ENCODE peak calls at places on chromosomes 1 and 21, in six cellular contexts. Q is prostate gland, X is spleen, A is breast epithelium, O is pancreas, D is thyroid gland. N is an unnamed sample.
A peak's percentile ranks its signal among the peaks of the same experiment; 100 is the strongest.

GRCh38 chr21:34844033-34844923 is 175.5 kb downstream of the CLIC6 start:
- DNase-seq in Q (no peak), X (no peak), A (no peak), O (no peak), D (peak; percentile 49), N (no peak)

GRCh38 chr1:147504801-147505303 is 36.4 kb upstream of the BCL9 start:
- DNase-seq in Q (peak; percentile 6), X (no peak), A (no peak), O (no peak), D (peak; percentile 65), N (no peak)

GRCh38 chr1:7657287-7658126 is 113.6 kb upstream of the VAMP3 start:
- DNase-seq in Q (no peak), X (no peak), A (no peak), O (no peak), D (no peak), N (peak; percentile 15)

GRCh38 chr1:225535280-225535679 is 107.4 kb upstream of the LBR start:
- DNase-seq in Q (no peak), X (no peak), A (no peak), O (no peak), D (no peak), N (no peak)

GRCh38 chr1:47533176-47534039 is 95.6 kb downstream of the FOXD2 start:
- DNase-seq in Q (peak; percentile 25), X (no peak), A (peak; percentile 21), O (no peak), D (peak; percentile 31), N (no peak)

GRCh38 chr21:38255718-38256117 is 1.1 kb upstream of the KCNJ15 start:
- DNase-seq in Q (no peak), X (no peak), A (no peak), O (no peak), D (no peak), N (no peak)

GRCh38 chr1:221858758-221859157 is 116.9 kb upstream of the DUSP10 start:
- DNase-seq in Q (no peak), X (no peak), A (no peak), O (no peak), D (no peak), N (no peak)

GRCh38 chr1:1367238-1367796 is 7.7 kb downstream of the AURKAIP1 start:
- DNase-seq in Q (no peak), X (no peak), A (no peak), O (no peak), D (no peak), N (no peak)

GRCh38 chr1:96041470-96041869 is 680.1 kb upstream of the PTBP2 start:
- DNase-seq in Q (no peak), X (no peak), A (no peak), O (no peak), D (no peak), N (no peak)

GRCh38 chr1:67537647-67538018 is 107.4 kb upstream of the SERBP1 start:
- DNase-seq in Q (no peak), X (no peak), A (no peak), O (no peak), D (peak; percentile 54), N (no peak)

GRCh38 chr1:12541274-12542137 is 76.5 kb downstream of the DHRS3 start:
- DNase-seq in Q (no peak), X (no peak), A (peak; percentile 55), O (no peak), D (no peak), N (no peak)

GRCh38 chr1:205346956-205347574 is 9.7 kb downstream of the KLHDC8A start:
- DNase-seq in Q (no peak), X (peak; percentile 20), A (no peak), O (no peak), D (peak; percentile 49), N (no peak)

GRCh38 chr1:30523055-30524020 is 200.0 kb downstream of the MATN1 start:
- DNase-seq in Q (no peak), X (peak; percentile 16), A (no peak), O (no peak), D (no peak), N (no peak)

GRCh38 chr1:230335861-230336549 is 90.1 kb downstream of the PGBD5 start:
- DNase-seq in Q (no peak), X (peak; percentile 60), A (no peak), O (no peak), D (no peak), N (no peak)

GRCh38 chr1:236888903-236889302 is 93.8 kb downstream of the MTR start:
- DNase-seq in Q (peak; percentile 15), X (no peak), A (no peak), O (no peak), D (peak; percentile 73), N (peak; percentile 47)

GRCh38 chr1:228454238-228454637 is 32.9 kb upstream of the RNF187 start:
- DNase-seq in Q (no peak), X (no peak), A (no peak), O (no peak), D (no peak), N (no peak)

GRCh38 chr1:99069146-99069545 is 64.5 kb upstream of the PLPPR5 start:
- DNase-seq in Q (no peak), X (no peak), A (no peak), O (no peak), D (no peak), N (no peak)

GRCh38 chr1:84836145-84836544 is 56.9 kb downstream of the LPAR3 start:
- DNase-seq in Q (no peak), X (no peak), A (no peak), O (no peak), D (no peak), N (no peak)

GRCh38 chr1:68270993-68271392 is 38.7 kb upstream of the WLS start:
- DNase-seq in Q (no peak), X (no peak), A (no peak), O (no peak), D (no peak), N (no peak)

GRCh38 chr1:111275079-111275478 is 15.6 kb upstream of the CHIA start:
- DNase-seq in Q (no peak), X (no peak), A (peak; percentile 47), O (no peak), D (peak; percentile 73), N (no peak)

GRCh38 chr1:83033682-83034081 is 965.2 kb downstream of the TTLL7 start:
- DNase-seq in Q (no peak), X (no peak), A (no peak), O (no peak), D (no peak), N (no peak)

GRCh38 chr1:216926681-216927080 is 203.5 kb upstream of the ESRRG start:
- DNase-seq in Q (no peak), X (no peak), A (no peak), O (no peak), D (no peak), N (no peak)

GRCh38 chr1:26067432-26067911 is at the start of gene TRIM63:
- DNase-seq in Q (no peak), X (no peak), A (no peak), O (no peak), D (no peak), N (no peak)

GRCh38 chr1:41955461-41956159 is 36.9 kb upstream of the HIVEP3 start:
- DNase-seq in Q (no peak), X (no peak), A (peak; percentile 39), O (no peak), D (no peak), N (no peak)

GRCh38 chr1:11026052-11026451 is 13.6 kb downstream of the TARDBP start:
- DNase-seq in Q (no peak), X (no peak), A (no peak), O (no peak), D (no peak), N (no peak)

GRCh38 chr1:205811660-205812059 is 1.3 kb downstream of the SLC41A1 start:
- DNase-seq in Q (peak; percentile 13), X (no peak), A (no peak), O (no peak), D (peak; percentile 89), N (peak; percentile 37)

GRCh38 chr1:159867322-159868064 is 5.0 kb upstream of the VSIG8 start:
- DNase-seq in Q (peak; percentile 48), X (no peak), A (peak; percentile 62), O (peak; percentile 90), D (peak; percentile 91), N (no peak)

GRCh38 chr1:218069180-218069579 is 215.9 kb upstream of the RRP15 start:
- DNase-seq in Q (no peak), X (no peak), A (no peak), O (no peak), D (no peak), N (no peak)

GRCh38 chr1:181587870-181588438 is 104.6 kb downstream of the CACNA1E start:
- DNase-seq in Q (no peak), X (no peak), A (no peak), O (no peak), D (peak; percentile 6), N (no peak)

GRCh38 chr21:34186119-34186719 is 112.8 kb downstream of the MRPS6 start:
- DNase-seq in Q (no peak), X (no peak), A (no peak), O (no peak), D (peak; percentile 20), N (no peak)

GRCh38 chr1:214031267-214031650 is 43.5 kb downstream of the PROX1 start:
- DNase-seq in Q (no peak), X (no peak), A (no peak), O (no peak), D (no peak), N (no peak)

GRCh38 chr1:36520056-36520455 is 37.3 kb upstream of the CSF3R start:
- DNase-seq in Q (no peak), X (no peak), A (no peak), O (no peak), D (no peak), N (no peak)
- H3K27ac ChIP-seq in Q (no peak overlapping the region), X (no peak overlapping the region), A (no peak overlapping the region), O (no peak overlapping the region), D (no peak overlapping the region), N (no peak overlapping the region)

DNA sequence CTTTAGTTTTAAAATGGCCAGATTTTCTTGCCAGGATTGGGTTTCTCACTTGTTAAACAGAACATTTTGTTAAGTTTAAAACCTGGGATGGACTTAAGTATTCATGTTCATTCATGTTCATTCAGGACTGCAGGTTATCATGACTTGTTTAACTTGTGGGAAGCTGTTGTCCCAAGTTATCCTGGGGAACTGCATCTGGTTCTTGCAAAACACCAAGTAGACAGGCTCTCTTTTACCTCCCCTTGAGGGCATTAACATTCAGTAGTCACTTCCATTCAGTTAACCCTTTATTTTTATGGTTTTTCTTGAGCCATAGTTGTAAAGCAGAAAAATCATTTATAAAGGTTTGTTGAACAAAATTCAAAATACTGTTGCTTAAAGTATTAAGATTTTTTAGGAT is 8.1 kb downstream of the SOD1 start:
- DNase-seq in Q (no peak), X (no peak), A (no peak), O (no peak), D (no peak), N (no peak)
- H3K27ac ChIP-seq in Q (no peak overlapping the region), X (peak overlapping the region; percentile 1), A (no peak overlapping the region), O (no peak overlapping the region), D (no peak overlapping the region), N (no peak overlapping the region)

GRCh38 chr1:18940303-18941020 is 16.0 kb downstream of the IFFO2 start:
- DNase-seq in Q (no peak), X (no peak), A (no peak), O (no peak), D (no peak), N (peak; percentile 17)
- H3K27ac ChIP-seq in Q (peak overlapping the region; percentile 70), X (no peak overlapping the region), A (peak overlapping the region; percentile 80), O (no peak overlapping the region), D (peak overlapping the region; percentile 52), N (peak overlapping the region; percentile 96)

DNA sequence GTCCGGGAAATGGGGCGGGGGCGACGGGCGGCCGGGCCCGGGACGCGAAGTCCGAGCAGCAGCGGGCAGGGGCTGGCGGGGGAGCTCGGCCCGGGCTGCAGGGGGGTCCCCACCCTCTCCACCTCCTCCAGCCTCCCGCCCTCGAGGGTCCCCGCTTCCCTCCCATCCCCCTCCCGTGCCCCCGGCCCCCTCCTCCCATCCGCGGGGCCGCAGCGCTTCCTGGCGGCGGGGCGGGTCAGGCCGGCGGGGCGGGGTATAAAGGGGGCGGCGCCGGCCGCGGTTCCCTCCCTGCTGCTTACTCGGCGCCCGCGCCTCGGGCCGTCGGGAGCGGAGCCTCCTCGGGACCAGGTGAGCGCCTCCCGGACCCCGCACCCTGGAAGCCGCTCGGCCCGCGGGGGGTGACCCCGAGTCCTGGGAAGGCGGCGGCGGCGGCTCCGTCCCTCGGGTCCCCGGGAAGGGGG is at the start of gene COL6A2:
- DNase-seq in Q (peak; percentile 25), X (peak; percentile 83), A (peak; percentile 59), O (peak; percentile 66), D (peak; percentile 39), N (no peak)
- H3K27ac ChIP-seq in Q (peak within 1 kb of the TSS; percentile 91), X (peak within 1 kb of the TSS; percentile 86), A (peak within 1 kb of the TSS; percentile 97), O (no peak within 1 kb of the TSS), D (peak within 1 kb of the TSS; percentile 64), N (no peak within 1 kb of the TSS)

N was measured in caudate nucleus.